ENCODE peak calls at places on chromosome 6, in ten cellular contexts. U, Z, N, X, T, Q, C, A, S and H are unnamed samples.

GRCh38 chr6:140105857-140106256 is 731.4 kb upstream of the CITED2 start:
- DNase-seq in A (no peak), U (peak), S (peak), T (no peak), Z (no peak), N (peak), C (no peak), Q (no peak), X (no peak), H (no peak)

GRCh38 chr6:137697267-137697938 is 169.7 kb upstream of the TNFAIP3 start:
- DNase-seq in C (no peak), S (peak), U (no peak), N (peak), X (no peak), Z (no peak), Q (no peak), A (no peak), T (no peak), H (no peak)

GRCh38 chr6:64266351-64266821 is 630.8 kb downstream of the PHF3 start:
- DNase-seq in T (no peak), U (no peak), A (no peak), Q (no peak), X (no peak), N (peak), C (no peak), S (no peak), Z (no peak), H (no peak)

GRCh38 chr6:73504160-73504559 is 16.7 kb downstream of the EEF1A1 start:
- DNase-seq in T (no peak), U (no peak), C (no peak), Z (no peak), Q (no peak), N (no peak), S (no peak), A (no peak), X (no peak), H (no peak)

GRCh38 chr6:51028271-51028670 is 209.6 kb downstream of the TFAP2B start:
- DNase-seq in A (no peak), X (no peak), Z (no peak), Q (no peak), T (no peak), S (no peak), C (no peak), U (no peak), N (peak), H (no peak)

GRCh38 chr6:2783188-2783957 is 18.2 kb downstream of the WRNIP1 start:
- DNase-seq in X (no peak), A (no peak), N (no peak), U (no peak), C (no peak), Z (peak), Q (no peak), S (no peak), T (no peak), H (no peak)

GRCh38 chr6:14072084-14072483 is 45.5 kb upstream of the CD83 start:
- DNase-seq in A (no peak), Z (no peak), N (peak), S (no peak), X (no peak), C (no peak), T (no peak), Q (no peak), U (no peak), H (no peak)

GRCh38 chr6:3751730-3752537 is 421 bp upstream of the PXDC1 start:
- DNase-seq in Z (peak), C (peak), X (peak), T (peak), A (peak), S (peak), U (peak), N (peak), Q (peak), H (peak)

GRCh38 chr6:165920896-165921671 is 246.6 kb downstream of the TBXT start:
- DNase-seq in Q (no peak), C (no peak), U (no peak), S (peak), T (no peak), N (peak), Z (no peak), A (no peak), X (no peak), H (no peak)

GRCh38 chr6:2480267-2480966 is 235.0 kb upstream of the GMDS start:
- DNase-seq in A (no peak), U (no peak), X (peak), C (no peak), Q (no peak), Z (no peak), T (no peak), S (no peak), N (no peak), H (no peak)

GRCh38 chr6:149755300-149756260 is 6.0 kb downstream of the PCMT1 start:
- DNase-seq in N (no peak), T (no peak), U (no peak), Q (no peak), S (no peak), X (no peak), Z (no peak), A (no peak), C (peak), H (no peak)

GRCh38 chr6:162442675-162443074 is 284.9 kb downstream of the PRKN start:
- DNase-seq in X (no peak), S (peak), Z (no peak), T (peak), U (peak), Q (no peak), A (no peak), N (peak), C (no peak), H (no peak)

GRCh38 chr6:92681401-92681800 is 738.0 kb downstream of the EPHA7 start:
- DNase-seq in N (no peak), C (no peak), X (no peak), Z (no peak), S (no peak), A (no peak), Q (no peak), U (no peak), T (peak), H (no peak)

GRCh38 chr6:42781546-42781810 is 374 bp upstream of the BICRAL start:
- DNase-seq in Q (peak), S (no peak), T (no peak), U (no peak), N (peak), Z (no peak), X (no peak), A (no peak), C (no peak), H (no peak)

GRCh38 chr6:5899216-5900045 is 107.3 kb downstream of the NRN1 start:
- DNase-seq in S (no peak), T (no peak), N (no peak), C (no peak), U (no peak), X (no peak), Z (no peak), Q (no peak), A (no peak), H (no peak)

GRCh38 chr6:111013144-111013905 is 31.5 kb downstream of the RPF2 start:
- DNase-seq in A (no peak), T (peak), S (no peak), C (no peak), U (no peak), Z (no peak), Q (no peak), X (no peak), N (no peak), H (no peak)

GRCh38 chr6:169780571-169781091 is 29.2 kb downstream of the ERMARD start:
- DNase-seq in Z (no peak), U (no peak), N (no peak), Q (no peak), C (no peak), T (no peak), S (no peak), A (no peak), X (no peak), H (no peak)

GRCh38 chr6:122788663-122789062 is 395 bp upstream of the SMPDL3A start:
- DNase-seq in C (no peak), A (no peak), N (no peak), T (peak), S (no peak), Q (no peak), Z (no peak), U (no peak), X (no peak), H (no peak)

GRCh38 chr6:34455831-34456230 is 10.0 kb upstream of the PACSIN1 start:
- DNase-seq in U (no peak), S (no peak), Z (no peak), A (no peak), Q (no peak), X (no peak), T (no peak), N (no peak), C (no peak), H (no peak)

GRCh38 chr6:67933278-67933677 is 701.8 kb upstream of the ADGRB3 start:
- DNase-seq in S (peak), N (peak), A (no peak), Q (no peak), X (no peak), Z (no peak), T (no peak), C (no peak), U (no peak), H (no peak)

GRCh38 chr6:40894962-40895799 is 143.8 kb downstream of the UNC5CL start:
- DNase-seq in Q (no peak), N (peak), X (no peak), A (no peak), T (no peak), U (peak), Z (no peak), S (peak), C (peak), H (no peak)

GRCh38 chr6:8530775-8531435 is 95.6 kb upstream of the SLC35B3 start:
- DNase-seq in U (no peak), N (no peak), C (no peak), X (no peak), S (no peak), Q (no peak), T (no peak), Z (no peak), A (no peak), H (no peak)

GRCh38 chr6:1995521-1996110 is 249.8 kb downstream of the GMDS start:
- DNase-seq in S (peak), C (no peak), U (no peak), T (no peak), A (no peak), X (no peak), Z (no peak), N (peak), Q (no peak), H (no peak)

GRCh38 chr6:25010917-25011625 is 75.3 kb upstream of the RIPOR2 start:
- DNase-seq in N (peak), S (no peak), Q (no peak), X (no peak), Z (no peak), C (no peak), U (no peak), A (no peak), T (no peak), H (no peak)